ENCODE peak calls at places on chromosomes 12 and 14, in ten cellular contexts. M is colonic mucosa; R is GM23338; C is CD4-positive, alpha-beta memory T cell; E is lower lobe of right lung; H is OCI-LY7; K is CD8-positive, alpha-beta memory T cell; P is mesenchymal stem cell; S is mammary epithelial cell; Z is breast epithelium. L is an unnamed sample.

GRCh38 chr14:55915464-55915863 is 202.7 kb upstream of the PELI2 start:
- DNase-seq in M (no peak), R (no peak), C (no peak), E (no peak), H (no peak), K (no peak), P (no peak), S (no peak), Z (no peak), L (no peak)

GRCh38 chr14:98189944-98190343 is 1082.1 kb downstream of the BCL11B start:
- DNase-seq in M (no peak), R (no peak), C (no peak), E (no peak), H (no peak), K (no peak), P (no peak), S (no peak), Z (no peak), L (no peak)

GRCh38 chr12:123034865-123035264 is 54.4 kb downstream of the ARL6IP4 start:
- DNase-seq in M (no peak), R (no peak), C (no peak), E (no peak), H (no peak), K (no peak), P (peak; percentile 77), S (peak; percentile 70), Z (no peak), L (no peak)

GRCh38 chr12:4443616-4444015 is 2.0 kb downstream of the FGF6 start:
- DNase-seq in M (no peak), R (no peak), C (no peak), E (no peak), H (no peak), K (no peak), P (no peak), S (no peak), Z (no peak), L (no peak)

GRCh38 chr12:132524405-132524804 is 34.5 kb downstream of the FBRSL1 start:
- DNase-seq in M (no peak), R (no peak), C (no peak), E (no peak), H (no peak), K (no peak), P (no peak), S (peak; percentile 97), Z (peak; percentile 82), L (no peak)

GRCh38 chr12:401235-402126 is at the start of gene CCDC77:
- DNase-seq in M (peak; percentile 93), R (peak; percentile 97), C (peak; percentile 92), E (peak; percentile 92), H (peak; percentile 96), K (peak; percentile 86), P (peak; percentile 95), S (peak; percentile 90), Z (peak; percentile 88), L (peak; percentile 91)

GRCh38 chr12:120721866-120722265 is 3.8 kb upstream of the ACADS start:
- DNase-seq in M (no peak), R (no peak), C (no peak), E (no peak), H (peak; percentile 61), K (no peak), P (no peak), S (no peak), Z (no peak), L (no peak)

GRCh38 chr12:46402451-46402850 is 29.9 kb upstream of the SLC38A2 start:
- DNase-seq in M (peak; percentile 41), R (no peak), C (no peak), E (no peak), H (no peak), K (no peak), P (peak; percentile 78), S (peak; percentile 55), Z (no peak), L (no peak)

GRCh38 chr14:87868920-87869319 is 124.1 kb downstream of the GALC start:
- DNase-seq in M (no peak), R (no peak), C (no peak), E (no peak), H (no peak), K (no peak), P (no peak), S (no peak), Z (no peak), L (no peak)

GRCh38 chr14:75277000-75277795 is 1.4 kb upstream of the FOS start:
- DNase-seq in M (peak; percentile 91), R (peak; percentile 86), C (peak; percentile 82), E (peak; percentile 96), H (no peak), K (peak; percentile 68), P (peak; percentile 98), S (peak; percentile 88), Z (peak; percentile 91), L (peak; percentile 53)

GRCh38 chr14:50928002-50928635 is 16.2 kb downstream of the PYGL start:
- DNase-seq in M (peak; percentile 16), R (no peak), C (no peak), E (no peak), H (no peak), K (no peak), P (peak; percentile 41), S (peak; percentile 80), Z (no peak), L (no peak)

GRCh38 chr12:124404162-124404561 is 109.3 kb downstream of the RFLNA start:
- DNase-seq in M (no peak), R (no peak), C (no peak), E (no peak), H (no peak), K (no peak), P (no peak), S (no peak), Z (no peak), L (no peak)

GRCh38 chr14:31858868-31859267 is 218.2 kb upstream of the ARHGAP5 start:
- DNase-seq in M (no peak), R (no peak), C (no peak), E (no peak), H (no peak), K (no peak), P (peak; percentile 56), S (peak; percentile 29), Z (no peak), L (no peak)

GRCh38 chr12:81296556-81297305 is 218.9 kb downstream of the ACSS3 start:
- DNase-seq in M (no peak), R (no peak), C (no peak), E (no peak), H (no peak), K (no peak), P (peak; percentile 52), S (peak; percentile 17), Z (no peak), L (no peak)

GRCh38 chr14:36222337-36222736 is 45.8 kb upstream of the PTCSC3 start:
- DNase-seq in M (no peak), R (no peak), C (no peak), E (no peak), H (no peak), K (no peak), P (no peak), S (no peak), Z (no peak), L (no peak)

GRCh38 chr12:96670334-96670899 is 181.0 kb downstream of the CFAP54 start:
- DNase-seq in M (no peak), R (no peak), C (no peak), E (no peak), H (no peak), K (no peak), P (no peak), S (no peak), Z (no peak), L (no peak)

GRCh38 chr12:124490584-124491305 is 76.7 kb downstream of the NCOR2 start:
- DNase-seq in M (peak; percentile 69), R (no peak), C (peak; percentile 12), E (peak; percentile 82), H (no peak), K (no peak), P (no peak), S (no peak), Z (no peak), L (no peak)

GRCh38 chr14:86357119-86357518 is 827.2 kb downstream of the FLRT2 start:
- DNase-seq in M (no peak), R (no peak), C (no peak), E (no peak), H (no peak), K (no peak), P (no peak), S (no peak), Z (no peak), L (no peak)

DNA sequence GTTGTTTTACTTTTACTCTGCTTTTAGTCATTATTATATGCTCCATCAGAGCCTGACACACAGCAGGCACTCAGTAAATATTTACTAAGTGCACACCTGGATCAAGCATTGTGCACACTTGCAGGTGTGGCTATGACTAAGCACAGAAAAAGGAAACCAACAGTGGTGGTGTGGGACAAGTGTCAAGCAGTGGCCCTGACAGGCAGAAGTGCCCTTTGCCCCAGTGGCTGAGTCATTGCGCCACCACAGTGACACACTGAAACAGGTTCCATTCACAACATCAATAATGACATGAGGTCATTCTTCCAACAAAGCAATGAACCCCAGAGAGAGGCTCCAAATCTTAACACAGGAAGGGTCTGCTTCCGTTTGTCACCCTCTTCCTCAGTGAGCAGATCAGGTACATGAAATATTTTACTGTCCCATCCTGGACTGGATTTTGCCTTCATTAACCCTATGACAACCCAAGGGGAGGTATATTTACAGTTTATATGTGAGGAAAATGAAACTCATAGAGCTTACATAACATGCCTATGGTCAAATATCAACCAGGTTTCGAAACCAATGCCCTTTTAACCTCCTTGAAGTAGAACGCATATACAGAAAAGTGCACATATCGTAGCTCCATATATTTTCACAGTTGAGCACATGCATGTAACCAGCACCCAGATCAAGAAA is 82.6 kb upstream of the GTF2A1 start:
- DNase-seq in M (peak; percentile 91), R (no peak), C (no peak), E (peak; percentile 68), H (peak; percentile 56), K (no peak), P (no peak), S (peak; percentile 77), Z (peak; percentile 62), L (no peak)
- H3K27ac ChIP-seq in M (peak overlapping the region; percentile 61), R (no peak overlapping the region), C (no peak overlapping the region), E (no peak overlapping the region), H (no peak overlapping the region), K (no peak overlapping the region), P (no peak overlapping the region), S (peak overlapping the region; percentile 17), Z (peak overlapping the region; percentile 8), L (no peak overlapping the region)

GRCh38 chr14:68247281-68247680 is 427.7 kb downstream of the RAD51B start:
- DNase-seq in M (no peak), R (no peak), C (no peak), E (no peak), H (no peak), K (no peak), P (no peak), S (no peak), Z (no peak), L (no peak)
- H3K4me1 ChIP-seq in M (peaks cover 21% of the 10 kb centered on the region), R (peaks cover 56% of the 10 kb centered on the region), C (peaks cover 23% of the 10 kb centered on the region), E (peaks cover 78% of the 10 kb centered on the region), H (peaks cover 54% of the 10 kb centered on the region), K (peaks cover 12% of the 10 kb centered on the region), P (peaks cover 10% of the 10 kb centered on the region), S (peaks cover 37% of the 10 kb centered on the region), Z (peaks cover 60% of the 10 kb centered on the region), L (no peaks in the 10 kb centered on the region)

GRCh38 chr12:14460212-14460841 is 94.8 kb downstream of the ATF7IP start:
- DNase-seq in M (no peak), R (no peak), C (no peak), E (no peak), H (no peak), K (no peak), P (no peak), S (no peak), Z (no peak), L (no peak)
- H3K36me3 ChIP-seq in M (peaks cover 12% of the 10 kb centered on the region), R (peaks cover 28% of the 10 kb centered on the region), C (peaks cover 35% of the 10 kb centered on the region), E (peaks cover 59% of the 10 kb centered on the region), H (peaks cover 89% of the 10 kb centered on the region), K (peaks cover 28% of the 10 kb centered on the region), P (peaks cover 15% of the 10 kb centered on the region), S (peaks cover 16% of the 10 kb centered on the region), Z (peaks cover 7% of the 10 kb centered on the region), L (peaks cover 53% of the 10 kb centered on the region)

GRCh38 chr14:53462931-53463778 is 310.0 kb upstream of the DDHD1 start:
- DNase-seq in M (no peak), R (peak; percentile 56), C (no peak), E (peak; percentile 76), H (no peak), K (no peak), P (no peak), S (no peak), Z (no peak), L (no peak)
- H3K27ac ChIP-seq in M (no peak overlapping the region), R (no peak overlapping the region), C (no peak overlapping the region), E (no peak overlapping the region), H (no peak overlapping the region), K (no peak overlapping the region), P (no peak overlapping the region), S (no peak overlapping the region), Z (no peak overlapping the region), L (no peak overlapping the region)